ENCODE peak calls at places on chromosomes 7 and 10, in seven cellular contexts. K is psoas muscle; A is A549; O is A172; M is neural crest cell; R is activated CD4-positive, alpha-beta T cell treated with anti-CD3 and anti-CD28 coated beads for 48 hours; J is MV-4-11. Z is an unnamed sample.

GRCh38 chr7:80907141-80907601 is 11.7 kb downstream of the SEMA3C start:
- DNase-seq in K (no peak), A (no peak), O (peak; percentile 60), M (no peak), R (no peak), J (no peak), Z (no peak)

GRCh38 chr10:103638948-103639347 is 145.4 kb downstream of the NEURL1 start:
- DNase-seq in K (no peak), A (no peak), O (no peak), M (no peak), R (no peak), J (no peak), Z (no peak)

GRCh38 chr10:78706986-78707500 is 361.7 kb upstream of the ZMIZ1 start:
- DNase-seq in K (no peak), A (no peak), O (no peak), M (no peak), R (no peak), J (no peak), Z (no peak)

GRCh38 chr7:134941185-134941900 is 45.0 kb upstream of the AGBL3 start:
- DNase-seq in K (no peak), A (peak; percentile 20), O (peak; percentile 66), M (no peak), R (no peak), J (no peak), Z (peak; percentile 27)

GRCh38 chr7:155685070-155685790 is 40.8 kb downstream of the RBM33 start:
- DNase-seq in K (no peak), A (no peak), O (no peak), M (no peak), R (peak; percentile 27), J (no peak), Z (no peak)

GRCh38 chr7:23469150-23469960 is 936 bp downstream of the IGF2BP3 start:
- DNase-seq in K (no peak), A (no peak), O (no peak), M (peak; percentile 13), R (peak; percentile 51), J (no peak), Z (peak; percentile 67)

GRCh38 chr10:42650374-42650773 is 12.0 kb upstream of the ZNF33B start:
- DNase-seq in K (no peak), A (no peak), O (no peak), M (no peak), R (no peak), J (no peak), Z (no peak)

GRCh38 chr7:105487559-105488218 is 34.4 kb downstream of the PUS7 start:
- DNase-seq in K (no peak), A (peak; percentile 12), O (peak; percentile 81), M (no peak), R (no peak), J (no peak), Z (peak; percentile 50)

GRCh38 chr7:105016083-105017075 is 2.4 kb downstream of the KMT2E start:
- DNase-seq in K (no peak), A (no peak), O (peak; percentile 13), M (no peak), R (no peak), J (no peak), Z (no peak)

GRCh38 chr7:44883961-44884360 is 1.4 kb downstream of the PURB start:
- DNase-seq in K (no peak), A (no peak), O (no peak), M (no peak), R (no peak), J (no peak), Z (no peak)

GRCh38 chr7:116829051-116829450 is 33.3 kb upstream of the CAPZA2 start:
- DNase-seq in K (no peak), A (no peak), O (no peak), M (no peak), R (no peak), J (no peak), Z (no peak)

GRCh38 chr7:123797673-123798526 is 47.1 kb upstream of the HYAL4 start:
- DNase-seq in K (no peak), A (peak; percentile 7), O (peak; percentile 93), M (no peak), R (no peak), J (peak; percentile 32), Z (peak; percentile 62)

GRCh38 chr10:46514899-46515298 is 41.6 kb downstream of the GPRIN2 start:
- DNase-seq in K (peak; percentile 32), A (no peak), O (no peak), M (no peak), R (no peak), J (no peak), Z (no peak)

GRCh38 chr7:115709664-115710063 is 320.9 kb downstream of the TFEC start:
- DNase-seq in K (no peak), A (no peak), O (no peak), M (no peak), R (no peak), J (no peak), Z (no peak)

GRCh38 chr7:26489906-26490305 is 198.2 kb downstream of the SNX10 start:
- DNase-seq in K (no peak), A (no peak), O (no peak), M (no peak), R (no peak), J (no peak), Z (peak; percentile 20)

GRCh38 chr10:29266641-29267040 is 22.2 kb upstream of the LYZL1 start:
- DNase-seq in K (no peak), A (no peak), O (no peak), M (peak; percentile 13), R (no peak), J (no peak), Z (no peak)

GRCh38 chr7:70416611-70417010 is 715.3 kb upstream of the GALNT17 start:
- DNase-seq in K (no peak), A (no peak), O (no peak), M (no peak), R (no peak), J (no peak), Z (peak; percentile 84)

GRCh38 chr7:35420657-35421056 is 166.8 kb upstream of the TBX20 start:
- DNase-seq in K (no peak), A (no peak), O (peak; percentile 19), M (no peak), R (no peak), J (no peak), Z (no peak)

GRCh38 chr7:157490465-157490912 is 153.7 kb downstream of the DNAJB6 start:
- DNase-seq in K (no peak), A (peak; percentile 77), O (peak; percentile 96), M (no peak), R (peak; percentile 63), J (peak; percentile 100), Z (no peak)

GRCh38 chr7:3918576-3918975 is 617.5 kb downstream of the SDK1 start:
- DNase-seq in K (no peak), A (no peak), O (no peak), M (no peak), R (peak; percentile 4), J (no peak), Z (no peak)

GRCh38 chr10:33116293-33116697 is 158.3 kb upstream of the ITGB1 start:
- DNase-seq in K (no peak), A (no peak), O (peak; percentile 53), M (peak; percentile 61), R (no peak), J (no peak), Z (peak; percentile 79)

Z was measured in SJCRH30.